ENCODE peak calls at places on chromosome 14, in seven cellular contexts. Q, M, N, O, T, Z and V are unnamed samples. For H3K27me3, the result is how much of the 10 kb centered on the place peaks cover.

GRCh38 chr14:90797451-90797850 is 18.8 kb downstream of the TTC7B start:
- DNase-seq in Q (no peak), M (no peak), N (no peak), O (no peak), T (no peak), Z (no peak), V (peak)

GRCh38 chr14:67526676-67527459 is 6.2 kb upstream of the PLEKHH1 start:
- DNase-seq in Q (peak), M (no peak), N (peak), O (no peak), T (no peak), Z (peak), V (peak)

GRCh38 chr14:64997108-64997794 is 10.6 kb downstream of the FNTB start:
- DNase-seq in Q (no peak), M (no peak), N (no peak), O (no peak), T (no peak), Z (no peak), V (no peak)

GRCh38 chr14:47262801-47263200 is 412.6 kb downstream of the MDGA2 start:
- DNase-seq in Q (no peak), M (no peak), N (no peak), O (no peak), T (no peak), Z (no peak), V (no peak)

GRCh38 chr14:95432152-95433093 is 84.0 kb downstream of the SYNE3 start:
- DNase-seq in Q (peak), M (no peak), N (peak), O (no peak), T (no peak), Z (no peak), V (peak)

GRCh38 chr14:24430682-24431568 is 1.2 kb downstream of the KHNYN start:
- DNase-seq in Q (peak), M (peak), N (peak), O (no peak), T (peak), Z (no peak), V (peak)

GRCh38 chr14:95535226-95536021 is 574 bp downstream of the GLRX5 start:
- DNase-seq in Q (no peak), M (no peak), N (no peak), O (no peak), T (peak), Z (no peak), V (no peak)

GRCh38 chr14:30996892-30997659 is 28.4 kb upstream of the AP4S1 start:
- DNase-seq in Q (no peak), M (no peak), N (no peak), O (no peak), T (no peak), Z (no peak), V (no peak)

GRCh38 chr14:64218344-64219240 is 75.6 kb downstream of the ESR2 start:
- DNase-seq in Q (no peak), M (peak), N (no peak), O (no peak), T (no peak), Z (no peak), V (peak)

GRCh38 chr14:83483063-83483462 is 1949.4 kb upstream of the SEL1L start:
- DNase-seq in Q (peak), M (no peak), N (no peak), O (no peak), T (no peak), Z (no peak), V (no peak)

GRCh38 chr14:77523109-77523508 is 24.5 kb upstream of the ISM2 start:
- DNase-seq in Q (no peak), M (no peak), N (no peak), O (no peak), T (no peak), Z (no peak), V (no peak)

GRCh38 chr14:94470311-94470710 is 5.7 kb downstream of the SERPINA9 start:
- DNase-seq in Q (no peak), M (peak), N (no peak), O (no peak), T (no peak), Z (no peak), V (no peak)

GRCh38 chr14:99280041-99280731 is 8.2 kb upstream of the BCL11B start:
- DNase-seq in Q (no peak), M (peak), N (no peak), O (no peak), T (peak), Z (no peak), V (no peak)

GRCh38 chr14:64684091-64684490 is 20.1 kb upstream of the PLEKHG3 start:
- DNase-seq in Q (peak), M (no peak), N (no peak), O (no peak), T (no peak), Z (no peak), V (no peak)

GRCh38 chr14:103155013-103155412 is 31.8 kb downstream of the TNFAIP2 start:
- DNase-seq in Q (peak), M (peak), N (peak), O (no peak), T (peak), Z (peak), V (peak)

GRCh38 chr14:54267172-54267571 is 129.6 kb upstream of the CDKN3 start:
- DNase-seq in Q (no peak), M (no peak), N (no peak), O (no peak), T (no peak), Z (no peak), V (no peak)

GRCh38 chr14:58947816-58948440 is 240.5 kb upstream of the DAAM1 start:
- DNase-seq in Q (peak), M (no peak), N (no peak), O (no peak), T (no peak), Z (no peak), V (peak)

GRCh38 chr14:85508863-85509262 is 21.1 kb upstream of the FLRT2 start:
- DNase-seq in Q (no peak), M (no peak), N (no peak), O (no peak), T (no peak), Z (no peak), V (no peak)

GRCh38 chr14:31319701-31320100 is 100.6 kb downstream of the HEATR5A start:
- DNase-seq in Q (no peak), M (no peak), N (no peak), O (no peak), T (no peak), Z (no peak), V (no peak)

GRCh38 chr14:55416866-55417265 is 5.2 kb upstream of the ATG14 start:
- DNase-seq in Q (no peak), M (no peak), N (no peak), O (peak), T (no peak), Z (no peak), V (peak)

GRCh38 chr14:21924479-21924878 is 250.9 kb upstream of the OR4E1 start:
- DNase-seq in Q (no peak), M (no peak), N (no peak), O (no peak), T (no peak), Z (no peak), V (no peak)

GRCh38 chr14:94795372-94795771 is 25.5 kb upstream of the GSC start:
- DNase-seq in Q (no peak), M (no peak), N (no peak), O (no peak), T (no peak), Z (no peak), V (no peak)

GRCh38 chr14:96083667-96084320 is 44.6 kb downstream of the C14orf132 start:
- DNase-seq in Q (no peak), M (no peak), N (no peak), O (no peak), T (peak), Z (no peak), V (no peak)

GRCh38 chr14:59422069-59422881 is 42.9 kb downstream of the GPR135 start:
- DNase-seq in Q (no peak), M (peak), N (no peak), O (no peak), T (no peak), Z (no peak), V (no peak)

GRCh38 chr14:31360919-31361662 is 59.3 kb downstream of the HEATR5A start:
- DNase-seq in Q (peak), M (no peak), N (no peak), O (no peak), T (no peak), Z (peak), V (no peak)

GRCh38 chr14:32252030-32252670 is 49.1 kb upstream of the RNU6-8 start:
- DNase-seq in Q (peak), M (peak), N (no peak), O (peak), T (no peak), Z (peak), V (peak)

GRCh38 chr14:98953544-98954346 is 318.3 kb downstream of the BCL11B start:
- DNase-seq in Q (peak), M (peak), N (no peak), O (no peak), T (no peak), Z (no peak), V (no peak)

GRCh38 chr14:104536942-104537612 is 42.5 kb upstream of the C14orf180 start:
- DNase-seq in Q (peak), M (peak), N (peak), O (no peak), T (no peak), Z (no peak), V (peak)

GRCh38 chr14:103742499-103743255 is 27.1 kb downstream of the ZFYVE21 start:
- DNase-seq in Q (no peak), M (peak), N (no peak), O (no peak), T (no peak), Z (no peak), V (no peak)

GRCh38 chr14:104688755-104689619 is at the start of gene INF2:
- DNase-seq in Q (peak), M (no peak), N (peak), O (peak), T (peak), Z (no peak), V (peak)

GRCh38 chr14:76257111-76257803 is 105.5 kb downstream of the GPATCH2L start:
- DNase-seq in Q (no peak), M (no peak), N (no peak), O (no peak), T (no peak), Z (no peak), V (no peak)

GRCh38 chr14:39085933-39086332 is 17.1 kb downstream of the SEC23A start:
- DNase-seq in Q (peak), M (no peak), N (no peak), O (no peak), T (no peak), Z (no peak), V (peak)

GRCh38 chr14:105212541-105213305 is 31.6 kb upstream of the NUDT14 start:
- DNase-seq in Q (no peak), M (no peak), N (no peak), O (no peak), T (no peak), Z (no peak), V (no peak)

GRCh38 chr14:38839743-38840375 is 263.2 kb downstream of the SEC23A start:
- DNase-seq in Q (peak), M (no peak), N (no peak), O (no peak), T (no peak), Z (no peak), V (peak)

GRCh38 chr14:101781240-101782061 is 19.9 kb downstream of the PPP2R5C start:
- DNase-seq in Q (no peak), M (no peak), N (no peak), O (no peak), T (peak), Z (no peak), V (peak)
- H3K27ac ChIP-seq in Q (no peak), M (no peak), N (peak), O (no peak), T (no peak), Z (no peak), V (no peak)

GRCh38 chr14:100726467-100726811 is 253 bp upstream of the DLK1 start:
- DNase-seq in Q (no peak), M (no peak), N (no peak), O (no peak), T (peak), Z (no peak), V (no peak)
- H3K27me3 ChIP-seq in Q (under half), M (under half), N (under half), O (under half), T (half or more), Z (under half), V (under half)

DNA sequence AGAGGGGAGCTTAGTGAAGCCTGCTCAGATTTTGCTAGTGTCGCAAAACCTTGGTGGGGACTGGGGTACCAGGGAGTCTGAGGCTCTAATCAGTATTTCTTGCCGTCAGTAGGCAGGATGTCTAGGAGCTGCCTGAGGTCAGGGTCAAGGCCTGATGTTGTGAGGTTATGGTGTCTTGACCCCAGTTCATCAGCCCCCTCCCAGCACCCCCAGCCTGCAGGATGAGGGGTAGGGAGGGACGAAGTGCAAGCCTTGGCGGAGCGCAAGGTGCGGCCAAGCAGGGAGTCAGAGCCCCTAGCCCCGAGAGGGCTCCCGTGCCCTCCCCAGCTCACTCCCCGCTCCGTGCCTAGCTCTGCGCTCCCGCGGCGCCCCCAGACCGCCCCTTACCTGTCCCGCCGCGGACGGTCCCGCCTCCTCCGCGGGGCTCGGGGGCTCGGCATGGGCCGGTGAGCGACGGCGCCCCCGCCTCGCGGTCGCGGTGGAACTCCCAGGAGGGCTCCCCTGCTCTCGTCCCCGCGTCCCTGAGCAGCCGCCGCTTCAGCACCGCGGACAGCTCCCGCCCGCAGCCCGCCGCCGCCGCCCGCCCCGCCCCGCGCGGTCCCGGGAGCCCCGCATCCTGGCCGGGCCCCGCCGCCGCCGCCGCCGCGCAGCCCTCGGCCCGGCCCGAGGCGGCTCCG is 347 bp downstream of the SYNDIG1L start:
- DNase-seq in Q (no peak), M (peak), N (no peak), O (peak), T (peak), Z (no peak), V (peak)
- H3K4me3 ChIP-seq in Q (no peak), M (peak), N (no peak), O (peak), T (no peak), Z (no peak), V (peak)

DNA sequence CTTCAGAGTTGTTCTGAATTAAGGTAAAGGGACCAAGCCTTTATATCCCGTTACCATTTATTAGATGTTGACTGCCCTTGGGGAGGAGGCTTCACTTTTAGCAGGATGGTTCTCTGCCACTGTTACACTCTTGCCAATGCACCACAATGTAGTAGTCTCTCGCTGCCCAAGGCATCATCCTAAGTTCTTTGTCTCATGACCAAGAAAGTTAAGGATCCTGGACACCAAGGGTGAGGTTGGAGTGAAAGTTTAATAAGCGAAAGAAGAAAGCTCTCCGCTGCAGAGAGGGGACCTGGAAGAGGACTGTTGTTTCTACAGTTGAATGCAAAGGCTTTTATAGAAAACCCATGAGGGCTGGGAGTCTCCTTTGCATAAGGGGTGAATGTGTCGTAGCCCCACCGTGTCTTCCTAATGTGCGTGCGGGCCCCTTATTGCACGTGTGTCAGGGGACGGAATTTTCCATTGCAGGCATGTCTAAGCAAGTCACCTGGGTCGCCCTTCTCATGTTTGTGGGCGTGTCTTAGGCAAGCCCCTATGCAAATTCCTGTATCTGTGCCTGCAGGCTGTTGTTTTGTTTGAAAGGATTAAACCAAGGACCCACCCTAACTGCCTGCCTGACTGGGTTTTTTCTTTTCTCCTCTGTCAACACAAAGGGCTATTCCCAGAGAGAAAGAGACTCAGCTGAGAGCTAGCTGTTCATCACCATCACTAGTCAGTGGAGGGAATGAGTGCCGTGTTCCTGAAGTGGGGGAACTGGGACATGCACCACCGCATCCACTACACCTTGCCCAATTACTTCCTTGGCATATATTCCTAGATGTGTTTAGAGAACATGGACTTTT is 17.6 kb upstream of the RNASE1 start:
- DNase-seq in Q (no peak), M (no peak), N (no peak), O (peak), T (no peak), Z (no peak), V (no peak)
- H3K27ac ChIP-seq in Q (no peak), M (no peak), N (no peak), O (peak), T (no peak), Z (no peak), V (no peak)

GRCh38 chr14:23219075-23219474 is 18.7 kb upstream of the RNF212B start:
- DNase-seq in Q (no peak), M (no peak), N (no peak), O (no peak), T (no peak), Z (no peak), V (no peak)
- H3K27me3 ChIP-seq in Q (under half), M (under half), N (under half), O (under half), T (under half), Z (under half), V (under half)

DNA sequence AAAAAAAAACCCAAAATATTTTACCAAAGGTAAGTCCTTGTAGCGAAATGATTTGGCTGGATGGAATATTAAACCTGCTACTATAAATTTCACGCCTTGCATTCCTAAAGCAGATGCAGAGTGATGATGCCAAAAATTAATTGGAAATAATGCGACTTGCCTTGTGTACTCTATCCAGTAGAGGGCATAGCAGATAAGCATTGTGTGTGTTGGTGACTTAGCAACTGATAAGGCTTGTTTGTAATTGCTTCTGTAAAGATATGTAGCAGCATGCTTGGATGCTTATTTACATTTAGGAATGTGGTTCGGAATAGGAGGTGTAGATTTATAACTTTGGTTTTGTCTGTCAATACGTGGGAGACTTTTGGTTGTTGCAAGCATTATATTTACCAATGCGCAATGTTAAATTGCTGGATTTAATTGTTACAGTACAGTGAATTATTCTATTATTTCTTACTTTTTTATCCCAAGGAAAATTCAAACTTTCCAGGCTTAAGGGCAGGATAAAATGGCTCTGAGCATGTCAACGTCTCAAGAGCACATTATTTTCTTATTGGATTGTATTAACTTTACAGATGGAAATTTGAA is 80.5 kb downstream of the TMEM260 start:
- DNase-seq in Q (peak), M (no peak), N (no peak), O (peak), T (no peak), Z (peak), V (peak)
- H3K4me3 ChIP-seq in Q (no peak), M (no peak), N (no peak), O (no peak), T (no peak), Z (no peak), V (no peak)

GRCh38 chr14:91872011-91872476 is 4.7 kb upstream of the TC2N start:
- DNase-seq in Q (peak), M (no peak), N (no peak), O (no peak), T (no peak), Z (no peak), V (no peak)
- H3K27ac ChIP-seq in Q (no peak), M (peak), N (peak), O (no peak), T (peak), Z (no peak), V (no peak)

DNA sequence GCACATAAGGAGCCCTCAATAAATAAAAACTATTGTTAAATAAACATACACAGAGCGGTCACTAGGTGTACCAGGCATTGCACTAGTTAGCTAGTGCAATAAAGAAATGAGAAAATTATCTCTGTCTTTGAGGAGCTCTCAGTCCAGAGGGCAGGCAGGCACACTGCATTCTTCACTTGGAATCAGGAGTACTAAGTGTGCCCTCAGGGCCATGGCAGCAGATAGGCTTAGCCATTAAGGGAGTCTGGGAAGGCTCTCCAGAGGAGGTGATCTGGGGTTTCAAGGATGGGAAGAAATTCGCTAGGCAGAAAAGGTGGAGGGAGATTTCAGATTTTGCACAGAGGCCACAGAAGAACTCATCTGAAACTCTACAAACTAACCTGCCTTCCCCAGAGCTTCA is 9.1 kb downstream of the ABCD4 start:
- DNase-seq in Q (no peak), M (no peak), N (no peak), O (no peak), T (no peak), Z (no peak), V (no peak)
- H3K27me3 ChIP-seq in Q (under half), M (under half), N (under half), O (under half), T (under half), Z (under half), V (under half)

DNA sequence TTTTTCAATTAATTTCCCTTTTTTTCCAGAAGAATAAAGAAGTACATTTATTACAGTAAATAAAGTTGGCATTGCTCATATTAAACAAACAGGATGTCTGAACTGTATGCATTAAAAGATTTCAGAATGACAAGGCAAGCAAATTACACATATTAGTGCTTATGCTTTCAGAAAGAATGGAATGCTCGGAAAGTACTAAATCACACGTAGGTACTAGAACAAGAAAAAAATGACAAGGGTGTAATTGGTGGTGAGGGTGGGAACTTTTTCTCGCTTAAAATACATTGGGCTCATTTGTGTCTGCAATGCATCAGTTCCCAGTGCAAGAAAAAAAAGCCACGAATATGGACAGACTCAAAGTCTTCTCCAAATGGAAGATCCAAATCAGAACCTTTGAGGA is 33.3 kb upstream of the HIF1A start:
- DNase-seq in Q (no peak), M (no peak), N (no peak), O (no peak), T (no peak), Z (no peak), V (peak)
- H3K4me3 ChIP-seq in Q (peak), M (peak), N (no peak), O (no peak), T (no peak), Z (no peak), V (no peak)